ENCODE peak calls at places on chromosomes 11 and 22, in five cellular contexts. O is mucosa of descending colon; U is naive thymus-derived CD8-positive, alpha-beta T cell; Q is EL; I is uterus. R is an unnamed sample.
A peak's percentile ranks its signal among the peaks of the same experiment; 100 is the strongest.

GRCh38 chr22:37190262-37190780 is 2.3 kb upstream of the C1QTNF6 start:
- DNase-seq in O (no peak), U (no peak), Q (no peak), I (no peak), R (no peak)

GRCh38 chr22:35705141-35705540 is 12.5 kb upstream of the APOL5 start:
- DNase-seq in O (no peak), U (no peak), Q (peak; percentile 89), I (no peak), R (peak; percentile 71)

GRCh38 chr11:10460611-10461275 is 5.7 kb downstream of the AMPD3 start:
- DNase-seq in O (no peak), U (no peak), Q (no peak), I (no peak), R (no peak)

GRCh38 chr22:20990184-20991180 is 8.4 kb downstream of the LZTR1 start:
- DNase-seq in O (no peak), U (no peak), Q (no peak), I (no peak), R (no peak)

GRCh38 chr22:49325531-49326395 is 501.9 kb downstream of the BRD1 start:
- DNase-seq in O (no peak), U (no peak), Q (no peak), I (no peak), R (no peak)

GRCh38 chr11:68583047-68583446 is 101.3 kb upstream of the GAL start:
- DNase-seq in O (no peak), U (no peak), Q (peak; percentile 68), I (no peak), R (peak; percentile 59)

GRCh38 chr11:61635787-61636186 is 44.4 kb upstream of the DAGLA start:
- DNase-seq in O (no peak), U (no peak), Q (no peak), I (no peak), R (no peak)

GRCh38 chr11:75555079-75555811 is 6.8 kb upstream of the SERPINH1 start:
- DNase-seq in O (no peak), U (no peak), Q (no peak), I (no peak), R (no peak)

GRCh38 chr11:117918366-117919255 is 10.6 kb downstream of the TMPRSS13 start:
- DNase-seq in O (no peak), U (no peak), Q (no peak), I (peak; percentile 12), R (no peak)

GRCh38 chr22:30582788-30583575 is 8.5 kb upstream of the GAL3ST1 start:
- DNase-seq in O (no peak), U (no peak), Q (no peak), I (no peak), R (no peak)

GRCh38 chr22:17922925-17923898 is 101.1 kb downstream of the MICAL3 start:
- DNase-seq in O (no peak), U (no peak), Q (peak; percentile 92), I (no peak), R (peak; percentile 78)

GRCh38 chr11:132895340-132895739 is 637.0 kb downstream of the OPCML start:
- DNase-seq in O (no peak), U (no peak), Q (no peak), I (no peak), R (peak; percentile 4)

GRCh38 chr11:550021-550745 is 10.4 kb downstream of the LMNTD2 start:
- DNase-seq in O (no peak), U (no peak), Q (no peak), I (no peak), R (no peak)

GRCh38 chr11:60280412-60280811 is at the start of gene MS4A4A:
- DNase-seq in O (no peak), U (no peak), Q (no peak), I (no peak), R (no peak)

GRCh38 chr11:35815556-35816315 is 128.1 kb upstream of the LDLRAD3 start:
- DNase-seq in O (no peak), U (no peak), Q (no peak), I (peak; percentile 52), R (no peak)

GRCh38 chr11:118435233-118435892 is 929 bp upstream of the KMT2A start:
- DNase-seq in O (peak; percentile 71), U (peak; percentile 50), Q (peak; percentile 54), I (peak; percentile 46), R (no peak)

GRCh38 chr22:46788426-46789168 is 26.1 kb downstream of the TBC1D22A start:
- DNase-seq in O (no peak), U (no peak), Q (no peak), I (no peak), R (no peak)

GRCh38 chr22:49533886-49534285 is 293.8 kb downstream of the BRD1 start:
- DNase-seq in O (no peak), U (no peak), Q (no peak), I (no peak), R (no peak)

GRCh38 chr11:79119491-79120284 is 321.1 kb downstream of the TENM4 start:
- DNase-seq in O (no peak), U (no peak), Q (no peak), I (no peak), R (no peak)

GRCh38 chr11:2271327-2272240 is 1.2 kb upstream of the ASCL2 start:
- DNase-seq in O (no peak), U (no peak), Q (no peak), I (peak; percentile 11), R (no peak)

GRCh38 chr22:43404673-43405385 is 7.0 kb upstream of the MPPED1 start:
- DNase-seq in O (peak; percentile 16), U (no peak), Q (no peak), I (no peak), R (peak; percentile 94)

GRCh38 chr11:109970516-109971183 is 122.5 kb upstream of the ZC3H12C start:
- DNase-seq in O (no peak), U (no peak), Q (no peak), I (no peak), R (no peak)

GRCh38 chr11:112776834-112777793 is 184.1 kb upstream of the NCAM1 start:
- DNase-seq in O (no peak), U (no peak), Q (no peak), I (no peak), R (no peak)

GRCh38 chr22:46667245-46667623 is 47.0 kb downstream of the GRAMD4 start:
- DNase-seq in O (no peak), U (no peak), Q (no peak), I (no peak), R (no peak)

GRCh38 chr22:46319319-46319718 is 16.2 kb upstream of the TRMU start:
- DNase-seq in O (no peak), U (no peak), Q (no peak), I (no peak), R (no peak)

GRCh38 chr11:10327254-10327653 is 22.4 kb downstream of the ADM start:
- DNase-seq in O (no peak), U (no peak), Q (peak; percentile 51), I (no peak), R (peak; percentile 36)

GRCh38 chr11:10581481-10582019 is 13.1 kb upstream of the LYVE1 start:
- DNase-seq in O (no peak), U (no peak), Q (peak; percentile 72), I (no peak), R (peak; percentile 13)

GRCh38 chr11:58286249-58286648 is 18.2 kb upstream of the OR10W1 start:
- DNase-seq in O (no peak), U (no peak), Q (peak; percentile 52), I (no peak), R (peak; percentile 56)

GRCh38 chr22:47995718-47996117 is 1233.3 kb downstream of the TBC1D22A start:
- DNase-seq in O (no peak), U (no peak), Q (no peak), I (no peak), R (no peak)

GRCh38 chr11:33753304-33753703 is 17.1 kb upstream of the CD59 start:
- DNase-seq in O (no peak), U (no peak), Q (peak; percentile 25), I (no peak), R (no peak)

GRCh38 chr22:38540731-38541130 is 29.3 kb downstream of the DMC1 start:
- DNase-seq in O (no peak), U (no peak), Q (no peak), I (no peak), R (no peak)

GRCh38 chr11:34250732-34251639 is 106.8 kb downstream of the ABTB2 start:
- DNase-seq in O (peak; percentile 48), U (peak; percentile 77), Q (peak; percentile 69), I (no peak), R (peak; percentile 80)

GRCh38 chr22:49012695-49013094 is 815.0 kb downstream of the BRD1 start:
- DNase-seq in O (no peak), U (no peak), Q (no peak), I (no peak), R (no peak)

GRCh38 chr11:46335858-46336600 is 11.2 kb upstream of the DGKZ start:
- DNase-seq in O (no peak), U (no peak), Q (no peak), I (no peak), R (no peak)

GRCh38 chr22:26977741-26978140 is 320.4 kb downstream of the MIAT start:
- DNase-seq in O (no peak), U (no peak), Q (no peak), I (no peak), R (peak; percentile 8)

GRCh38 chr22:22079404-22080148 is 97.0 kb upstream of the TOP3B start:
- DNase-seq in O (no peak), U (no peak), Q (no peak), I (no peak), R (no peak)

GRCh38 chr11:114448749-114449484 is 9.7 kb downstream of the REXO2 start:
- DNase-seq in O (no peak), U (no peak), Q (peak; percentile 11), I (no peak), R (peak; percentile 24)

GRCh38 chr11:116796548-116796947 is 4.9 kb upstream of the APOA5 start:
- DNase-seq in O (no peak), U (no peak), Q (no peak), I (no peak), R (no peak)

GRCh38 chr11:125290263-125290662 is 125.7 kb downstream of the PKNOX2 start:
- DNase-seq in O (no peak), U (no peak), Q (no peak), I (no peak), R (no peak)